ENCODE peak calls at places on chromosomes 13 and 19, in eight cellular contexts. One of them, this sample, is unnamed.

GRCh38 chr13:106496072-106496997 is 39.1 kb downstream of the EFNB2 start:
- DNase-seq in A549: no peak
- DNase-seq in ovary: no peak
- DNase-seq in endothelial cell: peak
- DNase-seq in GM13976: no peak
- DNase-seq in AG04449: no peak
- DNase-seq in B cell: no peak
- DNase-seq in cardiac muscle cell: peak
- DNase-seq in this sample: no peak

GRCh38 chr19:28445826-28446225 is 767.1 kb downstream of the UQCRFS1 start:
- DNase-seq in ovary: no peak
- DNase-seq in AG04449: no peak
- DNase-seq in GM13976: no peak
- DNase-seq in endothelial cell: no peak
- DNase-seq in cardiac muscle cell: no peak
- DNase-seq in A549: no peak
- DNase-seq in B cell: no peak
- DNase-seq in this sample: no peak

GRCh38 chr19:49468746-49469447 is 5.1 kb upstream of the FLT3LG start:
- DNase-seq in ovary: no peak
- DNase-seq in AG04449: no peak
- DNase-seq in GM13976: peak
- DNase-seq in B cell: peak
- DNase-seq in A549: peak
- DNase-seq in cardiac muscle cell: peak
- DNase-seq in endothelial cell: no peak
- DNase-seq in this sample: peak

GRCh38 chr13:45335397-45336024 is 5.5 kb downstream of the TPT1 start:
- DNase-seq in GM13976: no peak
- DNase-seq in AG04449: no peak
- DNase-seq in ovary: no peak
- DNase-seq in endothelial cell: no peak
- DNase-seq in B cell: no peak
- DNase-seq in cardiac muscle cell: no peak
- DNase-seq in A549: no peak
- DNase-seq in this sample: no peak

GRCh38 chr13:74158606-74159352 is 24.6 kb upstream of the KLF12 start:
- DNase-seq in AG04449: no peak
- DNase-seq in GM13976: no peak
- DNase-seq in B cell: no peak
- DNase-seq in ovary: no peak
- DNase-seq in A549: no peak
- DNase-seq in cardiac muscle cell: no peak
- DNase-seq in endothelial cell: no peak
- DNase-seq in this sample: no peak

GRCh38 chr13:33125821-33126570 is 109.8 kb downstream of the KL start:
- DNase-seq in B cell: no peak
- DNase-seq in ovary: peak
- DNase-seq in cardiac muscle cell: peak
- DNase-seq in GM13976: no peak
- DNase-seq in endothelial cell: no peak
- DNase-seq in AG04449: peak
- DNase-seq in A549: peak
- DNase-seq in this sample: peak

GRCh38 chr13:35923347-35923746 is 207.8 kb downstream of the DCLK1 start:
- DNase-seq in A549: peak
- DNase-seq in GM13976: no peak
- DNase-seq in endothelial cell: no peak
- DNase-seq in cardiac muscle cell: no peak
- DNase-seq in AG04449: no peak
- DNase-seq in ovary: no peak
- DNase-seq in B cell: no peak
- DNase-seq in this sample: no peak

GRCh38 chr19:15400521-15401396 is 18.0 kb downstream of the AKAP8L start:
- DNase-seq in cardiac muscle cell: no peak
- DNase-seq in B cell: no peak
- DNase-seq in ovary: no peak
- DNase-seq in A549: no peak
- DNase-seq in AG04449: no peak
- DNase-seq in endothelial cell: no peak
- DNase-seq in GM13976: no peak
- DNase-seq in this sample: no peak

GRCh38 chr19:4139614-4140236 is 13.7 kb upstream of the CREB3L3 start:
- DNase-seq in ovary: peak
- DNase-seq in GM13976: peak
- DNase-seq in AG04449: no peak
- DNase-seq in endothelial cell: peak
- DNase-seq in A549: peak
- DNase-seq in B cell: peak
- DNase-seq in cardiac muscle cell: peak
- DNase-seq in this sample: peak

GRCh38 chr19:17455711-17456123 is 5.0 kb downstream of the NXNL1 start:
- DNase-seq in endothelial cell: peak
- DNase-seq in A549: no peak
- DNase-seq in cardiac muscle cell: no peak
- DNase-seq in B cell: no peak
- DNase-seq in GM13976: no peak
- DNase-seq in ovary: no peak
- DNase-seq in AG04449: no peak
- DNase-seq in this sample: no peak

GRCh38 chr19:46824887-46825730 is 25.5 kb downstream of the AP2S1 start:
- DNase-seq in AG04449: no peak
- DNase-seq in B cell: no peak
- DNase-seq in GM13976: peak
- DNase-seq in ovary: no peak
- DNase-seq in cardiac muscle cell: no peak
- DNase-seq in A549: peak
- DNase-seq in endothelial cell: no peak
- DNase-seq in this sample: no peak

GRCh38 chr13:78816592-78816991 is 157.6 kb upstream of the OBI1 start:
- DNase-seq in cardiac muscle cell: no peak
- DNase-seq in A549: no peak
- DNase-seq in B cell: no peak
- DNase-seq in AG04449: no peak
- DNase-seq in GM13976: no peak
- DNase-seq in endothelial cell: no peak
- DNase-seq in ovary: no peak
- DNase-seq in this sample: no peak

GRCh38 chr19:55676889-55677505 is 2.0 kb downstream of the EPN1 start:
- DNase-seq in ovary: no peak
- DNase-seq in GM13976: no peak
- DNase-seq in AG04449: no peak
- DNase-seq in B cell: no peak
- DNase-seq in endothelial cell: no peak
- DNase-seq in cardiac muscle cell: no peak
- DNase-seq in A549: no peak
- DNase-seq in this sample: no peak

GRCh38 chr13:82147526-82147925 is 1734.7 kb downstream of the SLITRK1 start:
- DNase-seq in AG04449: no peak
- DNase-seq in ovary: no peak
- DNase-seq in GM13976: no peak
- DNase-seq in endothelial cell: no peak
- DNase-seq in A549: no peak
- DNase-seq in cardiac muscle cell: no peak
- DNase-seq in B cell: no peak
- DNase-seq in this sample: no peak

GRCh38 chr13:59522652-59523051 is 641.1 kb downstream of the DIAPH3 start:
- DNase-seq in GM13976: no peak
- DNase-seq in AG04449: no peak
- DNase-seq in A549: no peak
- DNase-seq in ovary: no peak
- DNase-seq in cardiac muscle cell: no peak
- DNase-seq in endothelial cell: no peak
- DNase-seq in B cell: no peak
- DNase-seq in this sample: no peak

GRCh38 chr19:49436381-49437017 is 4.8 kb downstream of the SLC17A7 start:
- DNase-seq in ovary: no peak
- DNase-seq in B cell: no peak
- DNase-seq in cardiac muscle cell: peak
- DNase-seq in GM13976: peak
- DNase-seq in A549: peak
- DNase-seq in endothelial cell: peak
- DNase-seq in AG04449: no peak
- DNase-seq in this sample: peak

GRCh38 chr13:39363393-39363792 is 239.6 kb downstream of the LHFPL6 start:
- DNase-seq in ovary: no peak
- DNase-seq in GM13976: no peak
- DNase-seq in endothelial cell: no peak
- DNase-seq in B cell: no peak
- DNase-seq in cardiac muscle cell: no peak
- DNase-seq in AG04449: no peak
- DNase-seq in A549: no peak
- DNase-seq in this sample: no peak

GRCh38 chr13:39369161-39369890 is 233.7 kb downstream of the LHFPL6 start:
- DNase-seq in ovary: no peak
- DNase-seq in endothelial cell: no peak
- DNase-seq in GM13976: no peak
- DNase-seq in AG04449: no peak
- DNase-seq in A549: no peak
- DNase-seq in B cell: no peak
- DNase-seq in cardiac muscle cell: no peak
- DNase-seq in this sample: no peak

GRCh38 chr13:39362652-39363390 is 240.2 kb downstream of the LHFPL6 start:
- DNase-seq in A549: no peak
- DNase-seq in AG04449: no peak
- DNase-seq in endothelial cell: no peak
- DNase-seq in cardiac muscle cell: no peak
- DNase-seq in ovary: no peak
- DNase-seq in GM13976: no peak
- DNase-seq in B cell: no peak
- DNase-seq in this sample: no peak

GRCh38 chr13:39365879-39366278 is 237.1 kb downstream of the LHFPL6 start:
- DNase-seq in A549: no peak
- DNase-seq in AG04449: no peak
- DNase-seq in endothelial cell: no peak
- DNase-seq in GM13976: no peak
- DNase-seq in cardiac muscle cell: no peak
- DNase-seq in ovary: no peak
- DNase-seq in B cell: no peak
- DNase-seq in this sample: no peak

DNA sequence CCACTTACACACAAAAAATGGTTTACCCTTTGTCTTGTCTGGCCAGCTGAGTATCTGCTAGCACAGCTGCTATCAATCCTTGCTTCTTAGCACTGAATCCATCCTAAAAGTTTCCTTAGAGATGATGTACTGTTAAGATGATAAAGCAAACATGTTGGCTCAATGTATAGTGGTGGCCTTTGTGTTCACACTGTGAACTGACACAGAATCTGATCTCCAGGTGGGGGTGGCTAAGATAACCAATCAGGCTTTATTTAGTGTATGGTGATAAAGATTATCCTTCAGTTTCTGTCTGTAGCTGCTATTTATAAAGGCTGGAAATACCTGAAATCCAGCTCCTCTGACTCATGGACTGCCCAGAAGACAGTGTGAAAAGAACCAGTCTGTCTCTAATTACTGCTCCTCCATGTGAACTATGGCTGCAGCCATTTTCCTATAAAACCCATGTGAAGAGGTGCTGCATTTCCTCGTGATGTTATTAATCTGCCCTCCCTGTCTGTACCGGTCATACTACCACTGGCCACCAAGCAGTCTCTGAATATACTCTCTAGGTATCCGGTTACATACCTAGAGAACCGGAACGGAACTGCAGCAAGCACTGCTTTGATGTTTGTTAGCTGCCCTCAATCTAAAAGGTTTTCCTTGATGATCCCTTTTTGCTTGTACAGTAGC is 238.1 kb downstream of the LHFPL6 start:
- DNase-seq in cardiac muscle cell: peak
- DNase-seq in A549: no peak
- DNase-seq in GM13976: no peak
- DNase-seq in ovary: no peak
- DNase-seq in endothelial cell: no peak
- DNase-seq in B cell: no peak
- DNase-seq in AG04449: no peak
- DNase-seq in this sample: peak
- TF ChIP-seq CTCF in cardiac muscle cell: no peak
- TF ChIP-seq CTCF in A549: no peak
- TF ChIP-seq CTCF in GM13976: no peak
- TF ChIP-seq CTCF in ovary: no peak
- TF ChIP-seq CTCF in endothelial cell: no peak
- TF ChIP-seq CTCF in B cell: no peak
- TF ChIP-seq CTCF in AG04449: no peak
- TF ChIP-seq CTCF in this sample: no peak

GRCh38 chr13:90868321-90868920 is 479.1 kb upstream of the MIR17HG start:
- DNase-seq in A549: peak
- DNase-seq in cardiac muscle cell: peak
- DNase-seq in endothelial cell: peak
- DNase-seq in B cell: no peak
- DNase-seq in GM13976: no peak
- DNase-seq in ovary: no peak
- DNase-seq in AG04449: no peak
- DNase-seq in this sample: peak
- TF ChIP-seq CTCF in A549: peak
- TF ChIP-seq CTCF in cardiac muscle cell: peak
- TF ChIP-seq CTCF in endothelial cell: peak
- TF ChIP-seq CTCF in B cell: peak
- TF ChIP-seq CTCF in GM13976: peak
- TF ChIP-seq CTCF in ovary: no peak
- TF ChIP-seq CTCF in AG04449: peak
- TF ChIP-seq CTCF in this sample: peak

GRCh38 chr19:35143231-35143715 is at the start of gene FXYD7:
- DNase-seq in ovary: peak
- DNase-seq in AG04449: no peak
- DNase-seq in cardiac muscle cell: no peak
- DNase-seq in GM13976: no peak
- DNase-seq in endothelial cell: peak
- DNase-seq in B cell: no peak
- DNase-seq in A549: no peak
- DNase-seq in this sample: no peak
- TF ChIP-seq CTCF in ovary: no peak
- TF ChIP-seq CTCF in AG04449: no peak
- TF ChIP-seq CTCF in cardiac muscle cell: no peak
- TF ChIP-seq CTCF in GM13976: no peak
- TF ChIP-seq CTCF in endothelial cell: peak
- TF ChIP-seq CTCF in B cell: peak
- TF ChIP-seq CTCF in A549: peak
- TF ChIP-seq CTCF in this sample: no peak

GRCh38 chr19:344625-345319 is at the start of gene MIER2:
- DNase-seq in B cell: peak
- DNase-seq in ovary: peak
- DNase-seq in endothelial cell: peak
- DNase-seq in GM13976: peak
- DNase-seq in cardiac muscle cell: peak
- DNase-seq in A549: peak
- DNase-seq in AG04449: no peak
- DNase-seq in this sample: peak

GRCh38 chr19:345320-345879 is 804 bp upstream of the MIER2 start:
- DNase-seq in A549: no peak
- DNase-seq in ovary: no peak
- DNase-seq in endothelial cell: no peak
- DNase-seq in B cell: no peak
- DNase-seq in AG04449: no peak
- DNase-seq in cardiac muscle cell: no peak
- DNase-seq in GM13976: no peak
- DNase-seq in this sample: no peak

GRCh38 chr19:343941-344624 is 513 bp downstream of the MIER2 start:
- DNase-seq in B cell: no peak
- DNase-seq in cardiac muscle cell: peak
- DNase-seq in endothelial cell: peak
- DNase-seq in A549: no peak
- DNase-seq in GM13976: no peak
- DNase-seq in AG04449: no peak
- DNase-seq in ovary: peak
- DNase-seq in this sample: peak

GRCh38 chr19:351976-352625 is 7.5 kb upstream of the MIER2 start:
- DNase-seq in AG04449: no peak
- DNase-seq in B cell: no peak
- DNase-seq in endothelial cell: no peak
- DNase-seq in A549: no peak
- DNase-seq in GM13976: no peak
- DNase-seq in ovary: no peak
- DNase-seq in cardiac muscle cell: no peak
- DNase-seq in this sample: no peak

GRCh38 chr19:347946-348861 is 3.6 kb upstream of the MIER2 start:
- DNase-seq in GM13976: no peak
- DNase-seq in ovary: no peak
- DNase-seq in endothelial cell: no peak
- DNase-seq in A549: no peak
- DNase-seq in cardiac muscle cell: no peak
- DNase-seq in B cell: no peak
- DNase-seq in AG04449: no peak
- DNase-seq in this sample: peak
- TF ChIP-seq CTCF in GM13976: no peak
- TF ChIP-seq CTCF in ovary: no peak
- TF ChIP-seq CTCF in endothelial cell: no peak
- TF ChIP-seq CTCF in A549: no peak
- TF ChIP-seq CTCF in cardiac muscle cell: peak
- TF ChIP-seq CTCF in B cell: no peak
- TF ChIP-seq CTCF in AG04449: no peak
- TF ChIP-seq CTCF in this sample: no peak

This sample was measured in Calu3.